ENCODE peak calls at places on chromosomes 7 and 10, in five cellular contexts. P is spleen; U is right cardiac atrium; C is activated CD4-positive, alpha-beta T cell treated with anti-CD3 and anti-CD28 coated beads, Interleukin-2, amount 10 ng/mL, durations not matched to agents 7 days and 5 days; A is mammary epithelial cell. M is an unnamed sample.

GRCh38 chr10:7184660-7185366 is 226.0 kb downstream of the SFMBT2 start:
- DNase-seq in P (no peak), U (peak; percentile 19), C (no peak), A (no peak), M (no peak)

GRCh38 chr10:29878492-29878891 is 180.9 kb downstream of the JCAD start:
- DNase-seq in P (no peak), U (no peak), C (no peak), A (no peak), M (no peak)

GRCh38 chr10:70694410-70695179 is 22.3 kb downstream of the ADAMTS14 start:
- DNase-seq in P (no peak), U (no peak), C (no peak), A (no peak), M (no peak)

GRCh38 chr7:47950714-47951113 is 2.4 kb upstream of the PKD1L1 start:
- DNase-seq in P (no peak), U (peak; percentile 79), C (no peak), A (no peak), M (peak; percentile 36)

GRCh38 chr7:140426130-140426529 is 22.3 kb downstream of the RAB19 start:
- DNase-seq in P (no peak), U (no peak), C (no peak), A (no peak), M (no peak)

GRCh38 chr7:117273325-117274292 is 49.2 kb downstream of the WNT2 start:
- DNase-seq in P (no peak), U (no peak), C (no peak), A (peak; percentile 86), M (no peak)

GRCh38 chr7:16357921-16358320 is 63.4 kb downstream of the CRPPA start:
- DNase-seq in P (no peak), U (no peak), C (no peak), A (no peak), M (no peak)

GRCh38 chr7:20597339-20597738 is 18.1 kb upstream of the ABCB5 start:
- DNase-seq in P (no peak), U (no peak), C (no peak), A (peak; percentile 1), M (no peak)

GRCh38 chr7:137482466-137482865 is 138.9 kb upstream of the PTN start:
- DNase-seq in P (no peak), U (no peak), C (no peak), A (no peak), M (no peak)

GRCh38 chr7:120833551-120833950 is 24.4 kb downstream of the TSPAN12 start:
- DNase-seq in P (no peak), U (no peak), C (no peak), A (no peak), M (no peak)

GRCh38 chr7:102883098-102883860 is 29.5 kb upstream of the LRRC17 start:
- DNase-seq in P (no peak), U (no peak), C (no peak), A (peak; percentile 72), M (no peak)

GRCh38 chr10:124010563-124011131 is 82.8 kb downstream of the CHST15 start:
- DNase-seq in P (peak; percentile 78), U (peak; percentile 73), C (no peak), A (no peak), M (no peak)

GRCh38 chr10:37991655-37992054 is 15.2 kb upstream of the ZNF25 start:
- DNase-seq in P (no peak), U (no peak), C (no peak), A (no peak), M (no peak)

GRCh38 chr7:27605689-27606269 is 56.9 kb downstream of the HIBADH start:
- DNase-seq in P (no peak), U (no peak), C (no peak), A (peak; percentile 23), M (no peak)

GRCh38 chr10:124732931-124733536 is 11.1 kb downstream of the FAM53B start:
- DNase-seq in P (peak; percentile 87), U (peak; percentile 80), C (peak; percentile 41), A (peak; percentile 76), M (peak; percentile 80)

GRCh38 chr10:13654118-13654830 is 67.5 kb downstream of the PRPF18 start:
- DNase-seq in P (no peak), U (no peak), C (no peak), A (no peak), M (no peak)

M was measured in activated CD8-positive, alpha-beta memory T cell treated with anti-CD3 and anti-CD28 coated beads, Interleukin-2, amount 10 ng/mL, durations not matched to agents 7 days and 5 days.